ENCODE peak calls at places on chromosomes 13 and 19, in four cellular contexts. Y is neural progenitor cell, Q is fibroblast of lung, W is neuronal stem cell. B is an unnamed sample.

GRCh38 chr19:40907968-40908735 is 26.1 kb upstream of the CYP2A7 start:
- DNase-seq in W (no peak), Y (peak; percentile 24), Q (no peak), B (no peak)

GRCh38 chr13:41327994-41328778 is 17.1 kb downstream of the NAA16 start:
- DNase-seq in Q (no peak), W (no peak), Y (no peak), B (no peak)

GRCh38 chr19:56942749-56943148 is 102.2 kb upstream of the PEG3 start:
- DNase-seq in W (peak; percentile 62), Q (no peak), Y (peak; percentile 25), B (no peak)

GRCh38 chr13:51225034-51225433 is 2.8 kb downstream of the FAM124A start:
- DNase-seq in W (no peak), Y (no peak), Q (no peak), B (no peak)

GRCh38 chr19:37470216-37470615 is 1.1 kb downstream of the ZNF570 start:
- DNase-seq in Y (no peak), Q (no peak), W (no peak), B (no peak)

GRCh38 chr19:815775-816499 is 5.8 kb downstream of the PLPPR3 start:
- DNase-seq in Q (no peak), Y (no peak), W (no peak), B (no peak)

GRCh38 chr13:80744147-80744914 is 403.4 kb upstream of the SPRY2 start:
- DNase-seq in Y (no peak), W (no peak), Q (no peak), B (no peak)

GRCh38 chr13:110820311-110820710 is 94.6 kb downstream of the ANKRD10 start:
- DNase-seq in Y (peak; percentile 18), W (no peak), Q (no peak), B (no peak)

GRCh38 chr13:39777021-39777420 is 121.6 kb downstream of the COG6 start:
- DNase-seq in Q (no peak), Y (no peak), W (no peak), B (no peak)

GRCh38 chr13:48853381-48854102 is 122.2 kb upstream of the FNDC3A start:
- DNase-seq in Q (peak; percentile 24), W (no peak), Y (no peak), B (no peak)

GRCh38 chr13:73421310-73421912 is 362.6 kb downstream of the KLF5 start:
- DNase-seq in W (no peak), Q (peak; percentile 96), Y (no peak), B (peak; percentile 92)

GRCh38 chr13:109454167-109454917 is 332.0 kb downstream of the IRS2 start:
- DNase-seq in Q (peak; percentile 60), W (no peak), Y (no peak), B (no peak)

GRCh38 chr13:57629391-57629804 is 2.1 kb upstream of the PCDH17 start:
- DNase-seq in Q (no peak), Y (no peak), W (no peak), B (no peak)

GRCh38 chr19:8663920-8664670 is 33.7 kb downstream of the NFILZ start:
- DNase-seq in Q (no peak), Y (no peak), W (no peak), B (no peak)

GRCh38 chr13:102294407-102295018 is 107.3 kb downstream of the FGF14 start:
- DNase-seq in Y (no peak), W (no peak), Q (no peak), B (no peak)

GRCh38 chr19:12052057-12052570 is 647 bp downstream of the ZNF878 start:
- DNase-seq in W (no peak), Y (no peak), Q (peak; percentile 23), B (no peak)

GRCh38 chr13:30576528-30576927 is 41.2 kb upstream of the USPL1 start:
- DNase-seq in Y (no peak), Q (peak; percentile 68), W (no peak), B (no peak)

GRCh38 chr13:74270018-74270417 is 135.8 kb upstream of the KLF12 start:
- DNase-seq in Y (no peak), W (no peak), Q (no peak), B (peak; percentile 63)

GRCh38 chr13:30934803-30935202 is 2.3 kb downstream of the TEX26 start:
- DNase-seq in Y (no peak), Q (no peak), W (no peak), B (no peak)

GRCh38 chr13:23159205-23159586 is 21.6 kb upstream of the SGCG start:
- DNase-seq in W (peak; percentile 68), Q (peak; percentile 12), Y (peak; percentile 82), B (no peak)

GRCh38 chr13:61417171-61417570 is 1.5 kb upstream of the PCDH20 start:
- DNase-seq in W (no peak), Q (no peak), Y (no peak), B (no peak)

GRCh38 chr13:77345150-77345780 is 18.4 kb upstream of the MYCBP2 start:
- DNase-seq in Q (no peak), Y (no peak), W (no peak), B (no peak)

GRCh38 chr19:4342421-4343055 is 824 bp upstream of the MPND start:
- DNase-seq in W (peak; percentile 100), Q (peak; percentile 100), Y (peak; percentile 100), B (peak; percentile 100)

GRCh38 chr13:102402292-102402691 is 444 bp upstream of the FGF14 start:
- DNase-seq in Y (peak; percentile 91), Q (peak; percentile 48), W (peak; percentile 79), B (no peak)

GRCh38 chr19:11196406-11197287 is 698 bp downstream of the KANK2 start:
- DNase-seq in W (no peak), Y (peak; percentile 57), Q (peak; percentile 31), B (no peak)

GRCh38 chr13:27966641-27967202 is 2.4 kb downstream of the CDX2 start:
- DNase-seq in Y (peak; percentile 51), W (no peak), Q (no peak), B (no peak)

GRCh38 chr19:30167976-30168635 is 204.1 kb upstream of the ZNF536 start:
- DNase-seq in Q (no peak), Y (no peak), W (no peak), B (no peak)

GRCh38 chr19:54967611-54968010 is 1.4 kb downstream of the NLRP2 start:
- DNase-seq in Q (no peak), W (no peak), Y (no peak), B (no peak)

GRCh38 chr19:2461751-2462634 is 5.2 kb upstream of the LMNB2 start:
- DNase-seq in Y (peak; percentile 78), Q (peak; percentile 66), W (peak; percentile 56), B (no peak)

GRCh38 chr19:23771761-23772667 is 13.3 kb upstream of the ZNF681 start:
- DNase-seq in Q (no peak), W (no peak), Y (no peak), B (no peak)

GRCh38 chr13:59746291-59746962 is 417.3 kb downstream of the DIAPH3 start:
- DNase-seq in Y (no peak), W (no peak), Q (peak; percentile 84), B (no peak)
- H3K27ac ChIP-seq in Y (no peak overlapping the region), W (no peak overlapping the region), Q (peak overlapping the region; percentile 40), B (peak overlapping the region; percentile 5)

GRCh38 chr19:32350492-32350891 is 5.1 kb downstream of the ZNF507 start:
- DNase-seq in Q (no peak), Y (no peak), W (no peak), B (no peak)
- H3K4me2 ChIP-seq in Q (peak overlapping the region; percentile 73), Y (no peak overlapping the region), W (no peak overlapping the region), B (no peak overlapping the region)

GRCh38 chr13:99379856-99380255 is 72.7 kb upstream of the GPR183 start:
- DNase-seq in Y (no peak), W (no peak), Q (no peak), B (no peak)

GRCh38 chr13:99378985-99379734 is 72.0 kb upstream of the GPR183 start:
- DNase-seq in Y (no peak), W (no peak), Q (no peak), B (no peak)

GRCh38 chr13:99380402-99380801 is 73.2 kb upstream of the GPR183 start:
- DNase-seq in W (no peak), Q (no peak), Y (no peak), B (no peak)

GRCh38 chr13:99382428-99383133 is 75.4 kb upstream of the GPR183 start:
- DNase-seq in W (no peak), Y (no peak), Q (no peak), B (no peak)

GRCh38 chr13:99380921-99381645 is 73.9 kb upstream of the GPR183 start:
- DNase-seq in W (no peak), Y (no peak), Q (peak; percentile 2), B (no peak)
- H2AFZ ChIP-seq in W (no peak overlapping the region), Y (no peak overlapping the region), Q (no peak overlapping the region), B (no peak overlapping the region)

GRCh38 chr19:45439190-45439568 is 15.5 kb upstream of the ERCC1 start:
- DNase-seq in Y (no peak), W (no peak), Q (no peak), B (no peak)
- H3K27ac ChIP-seq in Y (no peak overlapping the region), W (no peak overlapping the region), Q (peak overlapping the region; percentile 87), B (peak overlapping the region; percentile 63)

DNA sequence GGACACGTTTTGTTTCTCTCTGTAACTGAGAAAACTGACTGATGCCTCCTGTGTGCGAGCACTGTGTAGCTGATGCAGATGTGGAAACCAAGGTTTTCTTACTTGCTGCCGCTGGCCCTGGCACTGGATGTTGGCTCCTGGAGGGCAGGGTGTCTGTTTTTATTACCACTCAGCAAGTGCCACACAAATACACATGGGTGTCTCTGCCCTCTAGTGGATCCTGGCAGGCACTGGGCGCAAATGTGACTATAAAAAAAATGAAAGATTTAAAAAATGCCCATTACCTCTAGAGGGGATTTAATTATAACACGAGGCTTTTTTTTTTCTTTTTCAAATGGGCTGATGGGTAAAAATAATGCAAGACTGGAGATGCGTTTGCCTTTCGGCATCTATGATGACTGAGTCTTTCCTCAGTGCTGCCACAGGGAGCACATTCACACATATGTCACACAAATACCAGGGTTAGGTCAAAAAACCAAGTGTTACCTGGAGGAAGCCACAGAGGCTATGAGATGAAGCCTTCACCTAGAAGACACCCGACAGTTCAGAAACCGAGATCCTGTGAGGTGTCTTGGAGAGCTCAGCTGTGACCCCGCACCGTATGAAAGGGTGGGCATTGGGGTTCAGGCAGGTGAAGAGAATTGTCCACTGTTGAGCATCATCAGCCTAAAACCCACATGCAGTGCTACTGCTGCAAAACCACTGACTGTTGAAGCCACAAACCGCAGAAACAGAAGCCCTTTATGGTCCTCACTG is 25.7 kb downstream of the CHAMP1 start:
- DNase-seq in W (no peak), Q (peak; percentile 26), Y (no peak), B (no peak)
- H3K4me2 ChIP-seq in W (no peak overlapping the region), Q (no peak overlapping the region), Y (no peak overlapping the region), B (no peak overlapping the region)

GRCh38 chr19:15161028-15161984 is 39.5 kb downstream of the NOTCH3 start:
- DNase-seq in Q (peak; percentile 9), Y (no peak), W (no peak), B (no peak)

GRCh38 chr19:15154002-15154612 is 46.7 kb downstream of the NOTCH3 start:
- DNase-seq in W (no peak), Y (peak; percentile 54), Q (peak; percentile 40), B (no peak)

GRCh38 chr19:15155296-15155695 is 45.5 kb downstream of the NOTCH3 start:
- DNase-seq in W (no peak), Q (no peak), Y (no peak), B (no peak)

GRCh38 chr19:15159251-15159650 is 41.5 kb downstream of the NOTCH3 start:
- DNase-seq in Y (no peak), W (no peak), Q (no peak), B (no peak)

GRCh38 chr19:15156391-15156790 is 44.4 kb downstream of the NOTCH3 start:
- DNase-seq in Q (no peak), W (no peak), Y (no peak), B (no peak)
- H2AFZ ChIP-seq in Q (no peak overlapping the region), W (no peak overlapping the region), Y (no peak overlapping the region), B (no peak overlapping the region)